ENCODE peak calls at places on chromosome 19, in five cellular contexts. Y is renal cortical epithelial cell, Q is NCI-H510A, D is T-helper 22 cell, E is head of caudate nucleus. K is an unnamed sample.

GRCh38 chr19:21912654-21913053 is 76.7 kb upstream of the ZNF43 start:
- DNase-seq in Y (no peak), Q (no peak), D (no peak), E (no peak), K (no peak)

GRCh38 chr19:3810708-3811355 is 24.7 kb upstream of the MATK start:
- DNase-seq in Y (no peak), Q (no peak), D (no peak), E (no peak), K (no peak)

GRCh38 chr19:35409191-35409590 is 38.3 kb downstream of the GPR42 start:
- DNase-seq in Y (no peak), Q (no peak), D (no peak), E (no peak), K (no peak)

GRCh38 chr19:47230122-47230920 is 678 bp downstream of the BBC3 start:
- DNase-seq in Y (no peak), Q (no peak), D (peak), E (peak), K (no peak)

GRCh38 chr19:49058592-49058991 is 1.0 kb upstream of the CGB7 start:
- DNase-seq in Y (peak), Q (no peak), D (no peak), E (no peak), K (no peak)

GRCh38 chr19:36009220-36009619 is 607 bp upstream of the SYNE4 start:
- DNase-seq in Y (no peak), Q (peak), D (no peak), E (peak), K (no peak)

GRCh38 chr19:41351339-41352245 is 2.1 kb downstream of the TGFB1 start:
- DNase-seq in Y (no peak), Q (no peak), D (peak), E (peak), K (no peak)

GRCh38 chr19:37999309-38000213 is 92.6 kb downstream of the SIPA1L3 start:
- DNase-seq in Y (peak), Q (no peak), D (no peak), E (no peak), K (no peak)

GRCh38 chr19:51727349-51727880 is 3.6 kb upstream of the HAS1 start:
- DNase-seq in Y (no peak), Q (no peak), D (no peak), E (no peak), K (no peak)

GRCh38 chr19:7870571-7871279 is 3.5 kb downstream of the PRR36 start:
- DNase-seq in Y (peak), Q (no peak), D (peak), E (peak), K (no peak)

GRCh38 chr19:38213911-38214625 is 10.0 kb downstream of the DPF1 start:
- DNase-seq in Y (peak), Q (no peak), D (peak), E (peak), K (no peak)